ENCODE peak calls at places on chromosome 4, in four cellular contexts. C is brain microvascular endothelial cell, D is neural progenitor cell, Y is H9. U is an unnamed sample. For H3K27me3, the result is how much of the 10 kb centered on the place peaks cover.

GRCh38 chr4:147160908-147161513 is 215.3 kb upstream of the TTC29 start:
- DNase-seq in C (peak), D (peak), Y (peak), U (peak)

GRCh38 chr4:79132826-79133225 is 193.0 kb downstream of the NAA11 start:
- DNase-seq in C (no peak), D (no peak), Y (no peak), U (no peak)

GRCh38 chr4:89021678-89022077 is 35.3 kb downstream of the FAM13A start:
- DNase-seq in C (no peak), D (no peak), Y (no peak), U (no peak)

GRCh38 chr4:5734841-5735240 is 23.8 kb downstream of the EVC start:
- DNase-seq in C (no peak), D (no peak), Y (no peak), U (no peak)

GRCh38 chr4:8461616-8462015 is 21.0 kb downstream of the TRMT44 start:
- DNase-seq in C (no peak), D (no peak), Y (no peak), U (no peak)

GRCh38 chr4:82775243-82775642 is 23.4 kb downstream of the SCD5 start:
- DNase-seq in C (no peak), D (no peak), Y (peak), U (no peak)

GRCh38 chr4:82480786-82481317 is 50.5 kb downstream of the ENOPH1 start:
- DNase-seq in C (no peak), D (no peak), Y (no peak), U (no peak)

GRCh38 chr4:73603854-73604584 is 16.2 kb downstream of the RASSF6 start:
- DNase-seq in C (no peak), D (no peak), Y (no peak), U (no peak)

GRCh38 chr4:17580969-17581368 is 4.0 kb downstream of the LAP3 start:
- DNase-seq in C (peak), D (no peak), Y (no peak), U (no peak)

GRCh38 chr4:25723409-25723808 is 67.8 kb downstream of the SLC34A2 start:
- DNase-seq in C (no peak), D (no peak), Y (no peak), U (no peak)

GRCh38 chr4:2583517-2583916 is 47.1 kb downstream of the FAM193A start:
- DNase-seq in C (no peak), D (no peak), Y (no peak), U (no peak)

GRCh38 chr4:187586892-187587291 is 408.7 kb upstream of the ZFP42 start:
- DNase-seq in C (no peak), D (no peak), Y (no peak), U (no peak)

GRCh38 chr4:42627887-42628646 is 28.8 kb downstream of the ATP8A1 start:
- DNase-seq in C (no peak), D (no peak), Y (peak), U (peak)

DNA sequence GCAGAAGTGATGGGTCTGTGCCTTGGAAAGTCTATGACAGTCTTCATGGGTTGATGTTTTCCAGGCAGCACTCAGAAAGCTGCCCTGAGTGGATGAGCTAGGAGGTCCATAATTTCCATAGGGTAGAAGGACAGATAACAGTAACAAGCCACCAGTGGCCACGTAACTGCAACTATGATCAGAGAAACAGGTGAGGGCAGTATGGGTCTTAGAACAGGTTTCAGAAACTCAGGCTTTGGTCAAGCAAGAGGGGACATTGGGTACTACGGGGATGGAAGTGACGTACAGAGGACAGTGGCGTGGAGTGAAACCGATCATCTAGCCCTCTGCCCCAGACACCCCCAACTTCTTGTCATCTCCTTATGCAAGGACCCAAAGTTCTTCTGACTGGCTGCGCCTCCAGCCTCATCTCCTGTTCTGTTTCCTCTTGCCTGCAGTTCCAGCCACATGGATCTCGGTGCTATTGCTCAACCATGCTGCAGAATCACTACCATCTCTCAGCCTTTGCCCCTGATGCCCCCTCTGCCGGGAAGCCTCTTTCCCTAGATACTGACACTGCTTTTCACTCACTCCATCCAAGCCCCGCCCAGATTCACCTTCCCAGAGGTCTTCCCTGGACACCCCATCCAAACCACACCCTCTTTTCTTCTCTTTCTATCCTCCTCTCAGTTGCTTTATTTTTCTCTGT is 123.4 kb downstream of the MFAP3L start:
- DNase-seq in C (no peak), D (peak), Y (peak), U (no peak)
- H3K27ac ChIP-seq in C (no peak), D (no peak), Y (no peak), U (no peak)

DNA sequence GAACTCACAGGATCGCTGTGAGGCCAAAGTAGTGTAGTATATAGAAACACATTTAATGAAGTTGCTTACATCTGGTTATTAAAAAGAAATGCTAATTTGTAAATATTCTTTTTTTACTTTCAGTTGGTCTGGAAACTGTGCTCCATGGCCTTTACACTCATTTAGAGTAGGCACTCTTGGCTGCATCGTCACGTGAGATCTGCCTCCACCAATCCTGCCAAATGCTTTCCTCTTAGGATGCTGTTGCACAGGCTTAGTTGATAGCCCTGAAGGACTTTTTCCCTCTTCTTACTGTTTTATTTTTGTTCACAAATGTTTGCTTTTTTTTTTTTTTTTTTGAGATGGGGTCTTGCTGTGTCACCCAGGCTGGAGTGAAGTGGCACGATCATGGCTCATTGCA is 6.3 kb downstream of the CPE start:
- DNase-seq in C (no peak), D (no peak), Y (no peak), U (no peak)
- H3K27me3 ChIP-seq in C (under half), D (under half), Y (under half), U (under half)

GRCh38 chr4:94650690-94651089 is 107.1 kb upstream of the BMPR1B start:
- DNase-seq in C (no peak), D (no peak), Y (no peak), U (no peak)

GRCh38 chr4:94653984-94654609 is 103.7 kb upstream of the BMPR1B start:
- DNase-seq in C (no peak), D (peak), Y (no peak), U (no peak)

GRCh38 chr4:94650129-94650495 is 107.6 kb upstream of the BMPR1B start:
- DNase-seq in C (no peak), D (no peak), Y (no peak), U (no peak)

GRCh38 chr4:94653095-94653649 is 104.6 kb upstream of the BMPR1B start:
- DNase-seq in C (no peak), D (no peak), Y (no peak), U (no peak)

DNA sequence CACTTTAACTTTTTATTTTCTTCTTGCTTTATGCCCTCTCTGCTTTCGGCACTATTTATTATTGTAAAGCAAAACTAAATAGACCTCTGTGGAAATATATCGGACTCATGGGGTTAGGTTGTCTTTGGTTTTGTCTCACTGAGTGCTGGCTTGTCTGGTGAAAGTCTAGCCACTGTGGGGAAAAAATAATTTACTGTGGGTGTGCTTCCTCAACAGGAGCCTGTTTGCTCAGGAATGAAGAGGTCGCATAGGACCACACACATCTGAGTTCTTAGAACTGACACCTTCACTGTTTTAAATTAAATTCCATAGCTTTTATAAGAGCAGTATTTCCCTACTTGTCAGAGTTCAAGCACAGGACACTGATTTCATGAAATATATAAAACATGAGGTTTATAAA is 103.0 kb upstream of the BMPR1B start:
- DNase-seq in C (no peak), D (no peak), Y (no peak), U (no peak)
- H3K27ac ChIP-seq in C (no peak), D (peak), Y (no peak), U (no peak)

GRCh38 chr4:3834186-3834920 is 68.2 kb downstream of the ADRA2C start:
- DNase-seq in C (no peak), D (no peak), Y (no peak), U (no peak)

GRCh38 chr4:3830774-3831528 is 64.8 kb downstream of the ADRA2C start:
- DNase-seq in C (no peak), D (no peak), Y (no peak), U (no peak)

GRCh38 chr4:3833326-3833989 is 67.3 kb downstream of the ADRA2C start:
- DNase-seq in C (no peak), D (no peak), Y (no peak), U (no peak)

GRCh38 chr4:3831529-3832150 is 65.5 kb downstream of the ADRA2C start:
- DNase-seq in C (no peak), D (no peak), Y (no peak), U (peak)

GRCh38 chr4:3832536-3833220 is 66.5 kb downstream of the ADRA2C start:
- DNase-seq in C (no peak), D (no peak), Y (no peak), U (no peak)
- H3K27me3 ChIP-seq in C (under half), D (under half), Y (under half), U (under half)